ENCODE peak calls at places on chromosome 1, in five cellular contexts. S is activated CD4-positive, alpha-beta T cell treated with anti-CD3 and anti-CD28 coated beads for 48 hours; I is DMS153; Z is midbrain; A is nucleus accumbens. C is an unnamed sample.

GRCh38 chr1:62093261-62093660 is 101.4 kb upstream of the L1TD1 start:
- DNase-seq in S (no peak), I (no peak), Z (no peak), A (no peak), C (no peak)

GRCh38 chr1:24275510-24275909 is 43.6 kb upstream of the GRHL3 start:
- DNase-seq in S (no peak), I (no peak), Z (no peak), A (no peak), C (no peak)

GRCh38 chr1:189103956-189104355 is 1373.7 kb downstream of the BRINP3 start:
- DNase-seq in S (no peak), I (no peak), Z (no peak), A (no peak), C (no peak)

GRCh38 chr1:2882968-2883696 is 81.6 kb upstream of the TTC34 start:
- DNase-seq in S (no peak), I (no peak), Z (no peak), A (no peak), C (no peak)

GRCh38 chr1:229258851-229259110 is 12.1 kb upstream of the RAB4A start:
- DNase-seq in S (no peak), I (no peak), Z (no peak), A (no peak), C (no peak)

GRCh38 chr1:3674100-3675094 is 22.1 kb downstream of the TP73 start:
- DNase-seq in S (no peak), I (no peak), Z (no peak), A (no peak), C (no peak)

GRCh38 chr1:15330028-15330427 is 79.7 kb upstream of the EFHD2 start:
- DNase-seq in S (no peak), I (peak; percentile 61), Z (no peak), A (no peak), C (no peak)

GRCh38 chr1:243499248-243499647 is 243.4 kb downstream of the SDCCAG8 start:
- DNase-seq in S (no peak), I (no peak), Z (no peak), A (no peak), C (no peak)

GRCh38 chr1:90990779-90991178 is 31.1 kb downstream of the ZNF644 start:
- DNase-seq in S (no peak), I (no peak), Z (no peak), A (no peak), C (no peak)

GRCh38 chr1:209619696-209620483 is 32.3 kb downstream of the LAMB3 start:
- DNase-seq in S (no peak), I (peak; percentile 86), Z (no peak), A (no peak), C (no peak)

GRCh38 chr1:157966034-157966671 is 27.3 kb upstream of the KIRREL1 start:
- DNase-seq in S (no peak), I (no peak), Z (no peak), A (no peak), C (no peak)

GRCh38 chr1:241610056-241610815 is 29.9 kb downstream of the CHML start:
- DNase-seq in S (no peak), I (peak; percentile 72), Z (no peak), A (no peak), C (peak; percentile 14)

GRCh38 chr1:63189677-63190076 is 132.7 kb upstream of the FOXD3 start:
- DNase-seq in S (no peak), I (peak; percentile 16), Z (no peak), A (no peak), C (no peak)

GRCh38 chr1:55081188-55081904 is 42.0 kb downstream of the PCSK9 start:
- DNase-seq in S (no peak), I (no peak), Z (no peak), A (no peak), C (no peak)